ENCODE peak calls at places on chromosomes 13 and 19, in ten cellular contexts. K is midbrain; V is caudate nucleus; Q is OCI-M1; D is substantia nigra; M is activated CD4-positive, CD25-positive, alpha-beta regulatory T cell treated with anti-CD3 and anti-CD28 coated beads, Interleukin-2, amount 50 U/mL, for 72 hours; P is left cardiac atrium; Z is stimulated activated CD4-positive, alpha-beta T cell treated with anti-CD3 and anti-CD28 coated beads, Interleukin-4, amount 100 ng/mL, for 24 hours; E is NCI-H1092 treated with DMSO at 0.1 percent for 48 hours; H is A549. I is an unnamed sample.

GRCh38 chr19:18932216-18932841 is 8.7 kb downstream of the HOMER3 start:
- DNase-seq in K (peak), V (peak), Q (peak), D (peak), M (peak), P (peak), Z (peak), E (no peak), H (peak), I (no peak)

GRCh38 chr13:35979378-35979911 is 151.7 kb downstream of the DCLK1 start:
- DNase-seq in K (peak), V (no peak), Q (no peak), D (peak), M (no peak), P (peak), Z (no peak), E (no peak), H (no peak), I (no peak)

GRCh38 chr13:52955505-52955904 is 73.1 kb upstream of the OLFM4 start:
- DNase-seq in K (no peak), V (no peak), Q (no peak), D (no peak), M (no peak), P (no peak), Z (no peak), E (no peak), H (no peak), I (no peak)

GRCh38 chr13:70473912-70474311 is 365.7 kb upstream of the KLHL1 start:
- DNase-seq in K (no peak), V (no peak), Q (peak), D (no peak), M (no peak), P (no peak), Z (no peak), E (no peak), H (no peak), I (no peak)

GRCh38 chr13:99922631-99923404 is 48.7 kb downstream of the ZIC5 start:
- DNase-seq in K (no peak), V (no peak), Q (no peak), D (no peak), M (no peak), P (no peak), Z (no peak), E (no peak), H (no peak), I (no peak)

GRCh38 chr13:65985632-65986031 is 1244.5 kb downstream of the PCDH9 start:
- DNase-seq in K (no peak), V (no peak), Q (no peak), D (no peak), M (no peak), P (no peak), Z (no peak), E (no peak), H (no peak), I (no peak)

GRCh38 chr19:49676136-49676689 is 858 bp upstream of the PRMT1 start:
- DNase-seq in K (peak), V (peak), Q (peak), D (no peak), M (peak), P (peak), Z (peak), E (peak), H (peak), I (peak)

GRCh38 chr13:99303863-99304521 is 3.2 kb downstream of the GPR183 start:
- DNase-seq in K (peak), V (no peak), Q (no peak), D (no peak), M (peak), P (peak), Z (peak), E (no peak), H (no peak), I (no peak)

GRCh38 chr19:7637374-7638256 is 705 bp downstream of the STXBP2 start:
- DNase-seq in K (no peak), V (no peak), Q (peak), D (no peak), M (no peak), P (peak), Z (no peak), E (no peak), H (peak), I (no peak)

GRCh38 chr19:19656451-19657396 is 6.8 kb downstream of the ATP13A1 start:
- DNase-seq in K (no peak), V (no peak), Q (no peak), D (no peak), M (no peak), P (no peak), Z (no peak), E (no peak), H (no peak), I (no peak)

GRCh38 chr19:45640849-45641273 is 1.7 kb upstream of the EML2 start:
- DNase-seq in K (no peak), V (no peak), Q (no peak), D (no peak), M (peak), P (no peak), Z (peak), E (no peak), H (no peak), I (no peak)

GRCh38 chr13:32650705-32651311 is 64.6 kb downstream of the PDS5B start:
- DNase-seq in K (peak), V (no peak), Q (peak), D (peak), M (no peak), P (peak), Z (peak), E (peak), H (peak), I (peak)